ENCODE peak calls at places on chromosome 3, in five cellular contexts. One of them, this sample, is unnamed.

GRCh38 chr3:129016725-129017530 is 15.8 kb downstream of the EFCC1 start:
- DNase-seq in hepatocyte: no peak
- DNase-seq in left ventricle myocardium inferior: peak
- DNase-seq in kidney: no peak
- DNase-seq in BJ: no peak
- DNase-seq in this sample: no peak

GRCh38 chr3:169237181-169237580 is 426.3 kb downstream of the MECOM start:
- DNase-seq in BJ: no peak
- DNase-seq in left ventricle myocardium inferior: no peak
- DNase-seq in kidney: no peak
- DNase-seq in hepatocyte: no peak
- DNase-seq in this sample: no peak

GRCh38 chr3:6180171-6180570 is 680.7 kb upstream of the GRM7 start:
- DNase-seq in kidney: no peak
- DNase-seq in BJ: no peak
- DNase-seq in hepatocyte: no peak
- DNase-seq in left ventricle myocardium inferior: no peak
- DNase-seq in this sample: no peak

GRCh38 chr3:30333143-30333542 is 273.3 kb upstream of the TGFBR2 start:
- DNase-seq in left ventricle myocardium inferior: no peak
- DNase-seq in hepatocyte: no peak
- DNase-seq in BJ: no peak
- DNase-seq in kidney: no peak
- DNase-seq in this sample: no peak

GRCh38 chr3:23455084-23455483 is 252.0 kb downstream of the UBE2E2 start:
- DNase-seq in kidney: no peak
- DNase-seq in left ventricle myocardium inferior: no peak
- DNase-seq in BJ: peak
- DNase-seq in hepatocyte: no peak
- DNase-seq in this sample: peak

GRCh38 chr3:45066109-45066801 is 40.2 kb downstream of the CLEC3B start:
- DNase-seq in kidney: no peak
- DNase-seq in left ventricle myocardium inferior: no peak
- DNase-seq in BJ: no peak
- DNase-seq in hepatocyte: no peak
- DNase-seq in this sample: no peak

GRCh38 chr3:42161050-42161935 is 70.1 kb downstream of the TRAK1 start:
- DNase-seq in left ventricle myocardium inferior: no peak
- DNase-seq in BJ: no peak
- DNase-seq in hepatocyte: no peak
- DNase-seq in kidney: no peak
- DNase-seq in this sample: no peak

GRCh38 chr3:153165211-153165815 is 3.3 kb downstream of the RAP2B start:
- DNase-seq in hepatocyte: no peak
- DNase-seq in BJ: no peak
- DNase-seq in kidney: no peak
- DNase-seq in left ventricle myocardium inferior: no peak
- DNase-seq in this sample: no peak

GRCh38 chr3:12423918-12424634 is 60.2 kb upstream of the TSEN2 start:
- DNase-seq in left ventricle myocardium inferior: no peak
- DNase-seq in kidney: no peak
- DNase-seq in hepatocyte: no peak
- DNase-seq in BJ: no peak
- DNase-seq in this sample: no peak

GRCh38 chr3:184734903-184735630 is 23.2 kb upstream of the MAGEF1 start:
- DNase-seq in hepatocyte: no peak
- DNase-seq in kidney: peak
- DNase-seq in left ventricle myocardium inferior: no peak
- DNase-seq in BJ: no peak
- DNase-seq in this sample: no peak

GRCh38 chr3:14148041-14148985 is 23.5 kb downstream of the TMEM43 start:
- DNase-seq in BJ: no peak
- DNase-seq in hepatocyte: no peak
- DNase-seq in left ventricle myocardium inferior: no peak
- DNase-seq in kidney: peak
- DNase-seq in this sample: no peak

GRCh38 chr3:51379301-51379700 is 5.8 kb upstream of the MANF start:
- DNase-seq in BJ: no peak
- DNase-seq in kidney: peak
- DNase-seq in left ventricle myocardium inferior: no peak
- DNase-seq in hepatocyte: no peak
- DNase-seq in this sample: no peak

GRCh38 chr3:131322946-131323505 is 58.5 kb upstream of the NUDT16 start:
- DNase-seq in BJ: no peak
- DNase-seq in hepatocyte: no peak
- DNase-seq in left ventricle myocardium inferior: no peak
- DNase-seq in kidney: no peak
- DNase-seq in this sample: no peak

GRCh38 chr3:115042351-115042750 is 104.7 kb downstream of the ZBTB20 start:
- DNase-seq in BJ: peak
- DNase-seq in left ventricle myocardium inferior: no peak
- DNase-seq in kidney: no peak
- DNase-seq in hepatocyte: no peak
- DNase-seq in this sample: no peak

DNA sequence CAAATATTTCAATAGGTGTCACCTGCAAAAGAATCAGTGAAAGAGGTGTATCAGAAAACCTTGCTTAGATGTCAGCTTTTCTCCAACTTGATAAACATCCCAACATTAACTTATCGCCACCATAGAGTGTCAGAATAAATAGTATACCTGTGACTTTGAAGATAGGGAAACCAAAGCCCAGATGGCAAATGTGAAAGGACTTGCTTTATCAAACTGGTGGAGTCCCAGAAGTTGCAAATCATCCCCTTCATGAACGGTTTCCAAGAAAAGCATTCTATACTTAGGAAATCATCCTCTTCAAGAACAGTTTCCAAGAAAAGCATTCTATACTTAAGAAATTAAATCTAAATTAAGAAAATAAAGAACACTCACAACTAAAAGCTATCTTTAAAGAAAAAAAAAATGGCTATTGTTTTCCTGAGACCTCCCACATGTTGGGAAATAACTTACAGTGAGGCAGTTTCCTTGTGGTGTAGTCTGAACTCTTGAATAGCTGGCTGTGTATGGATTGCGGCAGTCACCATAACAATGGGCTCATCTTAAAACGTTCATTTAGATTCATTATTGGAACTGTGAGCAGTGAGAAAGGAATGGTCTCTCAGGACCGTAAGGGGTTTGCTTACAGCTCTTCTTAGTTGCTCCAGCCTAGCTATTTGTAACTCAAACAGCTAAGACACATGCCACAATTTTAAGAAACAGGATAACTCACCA is 56.5 kb downstream of the GHSR start:
- DNase-seq in BJ: no peak
- DNase-seq in hepatocyte: no peak
- DNase-seq in left ventricle myocardium inferior: no peak
- DNase-seq in kidney: no peak
- DNase-seq in this sample: no peak
- TF ChIP-seq CTCF in BJ: no peak
- TF ChIP-seq CTCF in hepatocyte: no peak
- TF ChIP-seq CTCF in left ventricle myocardium inferior: no peak
- TF ChIP-seq CTCF in kidney: no peak
- TF ChIP-seq CTCF in this sample: no peak

DNA sequence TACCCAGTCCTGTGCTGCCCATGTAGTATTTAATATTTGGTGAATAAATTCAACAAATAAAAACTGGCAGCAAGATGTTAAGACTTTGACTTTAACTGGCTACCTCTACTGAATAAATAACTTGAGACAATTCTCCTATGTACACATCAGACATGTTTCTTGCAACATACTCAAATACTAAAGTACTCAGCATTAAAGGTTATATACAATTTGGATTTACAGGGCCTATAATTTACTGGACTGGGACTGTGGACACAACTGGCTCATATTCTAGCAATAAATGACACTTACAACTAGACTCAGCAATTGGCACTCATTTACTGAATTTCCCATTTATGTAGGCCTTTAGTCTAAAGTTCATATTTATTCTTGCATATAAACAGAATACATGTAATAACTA is 2.4 kb downstream of the RPL22L1 start:
- DNase-seq in BJ: no peak
- DNase-seq in hepatocyte: no peak
- DNase-seq in left ventricle myocardium inferior: no peak
- DNase-seq in kidney: no peak
- DNase-seq in this sample: no peak
- H3K4me3 ChIP-seq in BJ: no peak
- H3K4me3 ChIP-seq in hepatocyte: no peak
- H3K4me3 ChIP-seq in left ventricle myocardium inferior: no peak
- H3K4me3 ChIP-seq in kidney: no peak
- H3K4me3 ChIP-seq in this sample: peak

GRCh38 chr3:65077124-65077523 is 389.3 kb upstream of the ADAMTS9 start:
- DNase-seq in kidney: no peak
- DNase-seq in BJ: no peak
- DNase-seq in hepatocyte: no peak
- DNase-seq in left ventricle myocardium inferior: no peak
- DNase-seq in this sample: no peak

GRCh38 chr3:65078748-65079147 is 390.9 kb upstream of the ADAMTS9 start:
- DNase-seq in BJ: no peak
- DNase-seq in hepatocyte: no peak
- DNase-seq in kidney: no peak
- DNase-seq in left ventricle myocardium inferior: no peak
- DNase-seq in this sample: no peak

GRCh38 chr3:65083240-65083639 is 395.4 kb upstream of the ADAMTS9 start:
- DNase-seq in BJ: no peak
- DNase-seq in left ventricle myocardium inferior: no peak
- DNase-seq in kidney: no peak
- DNase-seq in hepatocyte: no peak
- DNase-seq in this sample: no peak

GRCh38 chr3:65080432-65080831 is 392.6 kb upstream of the ADAMTS9 start:
- DNase-seq in hepatocyte: peak
- DNase-seq in left ventricle myocardium inferior: no peak
- DNase-seq in kidney: no peak
- DNase-seq in BJ: no peak
- DNase-seq in this sample: no peak
- TF ChIP-seq CTCF in hepatocyte: no peak
- TF ChIP-seq CTCF in left ventricle myocardium inferior: peak
- TF ChIP-seq CTCF in kidney: peak
- TF ChIP-seq CTCF in BJ: no peak
- TF ChIP-seq CTCF in this sample: peak

GRCh38 chr3:139173372-139174108 is 128.8 kb upstream of the PRR23C start:
- DNase-seq in hepatocyte: no peak
- DNase-seq in BJ: no peak
- DNase-seq in kidney: no peak
- DNase-seq in left ventricle myocardium inferior: no peak
- DNase-seq in this sample: no peak
- H3K4me3 ChIP-seq in hepatocyte: no peak
- H3K4me3 ChIP-seq in BJ: peak
- H3K4me3 ChIP-seq in kidney: no peak
- H3K4me3 ChIP-seq in left ventricle myocardium inferior: peak
- H3K4me3 ChIP-seq in this sample: peak

GRCh38 chr3:48614044-48614443 is 4.6 kb upstream of the UQCRC1 start:
- DNase-seq in left ventricle myocardium inferior: no peak
- DNase-seq in hepatocyte: no peak
- DNase-seq in kidney: no peak
- DNase-seq in BJ: peak
- DNase-seq in this sample: no peak

GRCh38 chr3:48607519-48607918 is 1.9 kb downstream of the UQCRC1 start:
- DNase-seq in BJ: no peak
- DNase-seq in hepatocyte: no peak
- DNase-seq in left ventricle myocardium inferior: no peak
- DNase-seq in kidney: no peak
- DNase-seq in this sample: no peak

GRCh38 chr3:48612270-48612669 is 2.8 kb upstream of the UQCRC1 start:
- DNase-seq in kidney: no peak
- DNase-seq in hepatocyte: no peak
- DNase-seq in left ventricle myocardium inferior: no peak
- DNase-seq in BJ: no peak
- DNase-seq in this sample: no peak

GRCh38 chr3:48609088-48610005 is at the start of gene UQCRC1:
- DNase-seq in left ventricle myocardium inferior: peak
- DNase-seq in kidney: peak
- DNase-seq in hepatocyte: peak
- DNase-seq in BJ: peak
- DNase-seq in this sample: no peak
- TF ChIP-seq CTCF in left ventricle myocardium inferior: peak
- TF ChIP-seq CTCF in kidney: peak
- TF ChIP-seq CTCF in hepatocyte: peak
- TF ChIP-seq CTCF in BJ: peak
- TF ChIP-seq CTCF in this sample: peak

GRCh38 chr3:134911611-134912604 is 116.8 kb downstream of the EPHB1 start:
- DNase-seq in left ventricle myocardium inferior: no peak
- DNase-seq in kidney: no peak
- DNase-seq in BJ: no peak
- DNase-seq in hepatocyte: no peak
- DNase-seq in this sample: no peak
- H3K4me3 ChIP-seq in left ventricle myocardium inferior: no peak
- H3K4me3 ChIP-seq in kidney: no peak
- H3K4me3 ChIP-seq in BJ: no peak
- H3K4me3 ChIP-seq in hepatocyte: no peak
- H3K4me3 ChIP-seq in this sample: no peak

GRCh38 chr3:180646187-180646790 is 33.0 kb downstream of the CCDC39 start:
- DNase-seq in left ventricle myocardium inferior: no peak
- DNase-seq in hepatocyte: no peak
- DNase-seq in kidney: no peak
- DNase-seq in BJ: no peak
- DNase-seq in this sample: no peak
- TF ChIP-seq CTCF in left ventricle myocardium inferior: no peak
- TF ChIP-seq CTCF in hepatocyte: no peak
- TF ChIP-seq CTCF in kidney: no peak
- TF ChIP-seq CTCF in BJ: no peak
- TF ChIP-seq CTCF in this sample: peak

GRCh38 chr3:69388241-69388640 is 2.4 kb upstream of the FRMD4B start:
- DNase-seq in BJ: no peak
- DNase-seq in hepatocyte: no peak
- DNase-seq in left ventricle myocardium inferior: no peak
- DNase-seq in kidney: no peak
- DNase-seq in this sample: no peak

GRCh38 chr3:69385723-69386483 is at the start of gene FRMD4B:
- DNase-seq in BJ: no peak
- DNase-seq in hepatocyte: peak
- DNase-seq in kidney: peak
- DNase-seq in left ventricle myocardium inferior: peak
- DNase-seq in this sample: no peak

GRCh38 chr3:69385033-69385722 is 710 bp downstream of the FRMD4B start:
- DNase-seq in kidney: no peak
- DNase-seq in hepatocyte: no peak
- DNase-seq in left ventricle myocardium inferior: no peak
- DNase-seq in BJ: no peak
- DNase-seq in this sample: no peak

GRCh38 chr3:69384379-69384778 is 1.5 kb downstream of the FRMD4B start:
- DNase-seq in hepatocyte: no peak
- DNase-seq in kidney: no peak
- DNase-seq in left ventricle myocardium inferior: no peak
- DNase-seq in BJ: no peak
- DNase-seq in this sample: no peak

GRCh38 chr3:69386535-69387385 is 872 bp upstream of the FRMD4B start:
- DNase-seq in left ventricle myocardium inferior: no peak
- DNase-seq in kidney: no peak
- DNase-seq in hepatocyte: no peak
- DNase-seq in BJ: no peak
- DNase-seq in this sample: no peak
- H3K4me3 ChIP-seq in left ventricle myocardium inferior: peak
- H3K4me3 ChIP-seq in kidney: peak
- H3K4me3 ChIP-seq in hepatocyte: peak
- H3K4me3 ChIP-seq in BJ: peak
- H3K4me3 ChIP-seq in this sample: peak

This sample was measured in epithelial cell of proximal tubule.